ENCODE peak calls at places on chromosomes 3 and 15, in eight cellular contexts. S is GM12865; L is glutamatergic neuron; G is epithelial cell of esophagus; C is activated CD8-positive, alpha-beta T cell treated with anti-CD3 and anti-CD28 coated beads for 36 hours; N is heart left ventricle; W is mesothelial cell of epicardium; B is A549. Y is an unnamed sample.

GRCh38 chr3:134752761-134753461 is 42.1 kb upstream of the EPHB1 start:
- DNase-seq in S (no peak), L (no peak), G (no peak), C (no peak), N (no peak), W (no peak), B (no peak), Y (no peak)

GRCh38 chr3:122512284-122512683 is 2.5 kb downstream of the KPNA1 start:
- DNase-seq in S (no peak), L (no peak), G (no peak), C (no peak), N (no peak), W (no peak), B (no peak), Y (no peak)

GRCh38 chr3:40310690-40311089 is 1.2 kb downstream of the EIF1B start:
- DNase-seq in S (no peak), L (no peak), G (peak), C (peak), N (no peak), W (no peak), B (no peak), Y (no peak)

GRCh38 chr3:31699309-31699953 is 166.7 kb downstream of the STT3B start:
- DNase-seq in S (peak), L (no peak), G (peak), C (no peak), N (no peak), W (no peak), B (peak), Y (no peak)

GRCh38 chr3:100603449-100603848 is 6.0 kb upstream of the ADGRG7 start:
- DNase-seq in S (peak), L (no peak), G (peak), C (peak), N (no peak), W (no peak), B (peak), Y (peak)

GRCh38 chr3:14925729-14926591 is 21.4 kb upstream of the NR2C2 start:
- DNase-seq in S (peak), L (no peak), G (peak), C (peak), N (no peak), W (no peak), B (peak), Y (peak)

GRCh38 chr3:152376351-152377183 is 107.8 kb downstream of the MBNL1 start:
- DNase-seq in S (peak), L (no peak), G (no peak), C (peak), N (no peak), W (no peak), B (peak), Y (peak)

GRCh38 chr3:4511491-4512251 is 18.5 kb downstream of the ITPR1 start:
- DNase-seq in S (no peak), L (no peak), G (no peak), C (no peak), N (no peak), W (no peak), B (no peak), Y (no peak)

GRCh38 chr3:159978353-159978752 is 10.3 kb upstream of the IL12A start:
- DNase-seq in S (peak), L (no peak), G (no peak), C (no peak), N (peak), W (no peak), B (no peak), Y (no peak)

GRCh38 chr3:61627768-61628185 is 66.4 kb downstream of the PTPRG start:
- DNase-seq in S (no peak), L (no peak), G (peak), C (no peak), N (no peak), W (no peak), B (peak), Y (no peak)

GRCh38 chr15:68594533-68595259 is 15.9 kb downstream of the CORO2B start:
- DNase-seq in S (no peak), L (peak), G (no peak), C (no peak), N (no peak), W (no peak), B (no peak), Y (no peak)

GRCh38 chr3:143124683-143125520 is 5.3 kb downstream of the CHST2 start:
- DNase-seq in S (no peak), L (no peak), G (no peak), C (no peak), N (no peak), W (no peak), B (no peak), Y (no peak)

GRCh38 chr3:76107935-76108570 is 322.7 kb upstream of the ZNF717 start:
- DNase-seq in S (peak), L (no peak), G (peak), C (peak), N (no peak), W (no peak), B (peak), Y (peak)

GRCh38 chr3:38226273-38226672 is 39.3 kb upstream of the SLC22A13 start:
- DNase-seq in S (no peak), L (no peak), G (peak), C (no peak), N (no peak), W (no peak), B (no peak), Y (no peak)

DNA sequence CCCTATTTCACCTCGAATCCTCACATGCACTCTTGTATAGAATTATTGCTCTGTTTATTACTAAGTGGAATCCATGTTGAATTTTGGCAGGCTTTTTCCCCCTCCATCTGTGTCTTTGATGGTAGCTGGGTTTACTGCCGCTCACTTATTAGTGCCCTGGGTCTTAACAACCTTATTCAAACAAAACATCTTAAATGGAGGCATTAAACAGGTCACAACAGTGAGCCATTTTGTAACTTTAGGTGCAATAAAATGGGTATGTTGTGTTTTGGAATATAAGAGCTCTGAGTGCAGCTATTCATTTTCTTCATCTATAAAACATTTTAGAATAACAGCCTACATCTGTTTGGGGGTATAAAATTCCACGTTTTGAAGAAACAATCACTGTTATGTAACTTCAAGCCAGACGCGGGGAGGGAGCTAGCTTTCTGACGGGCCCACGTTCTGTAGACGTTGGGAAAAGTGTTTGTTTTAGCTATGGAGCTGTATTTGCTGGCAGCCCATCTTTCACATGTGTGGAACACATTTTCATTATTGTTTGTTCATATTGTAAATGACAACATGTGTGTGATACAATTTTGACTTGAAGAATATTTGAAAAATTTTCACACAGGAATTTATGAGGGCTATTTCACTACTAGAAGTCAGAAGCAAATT is 122.0 kb downstream of the SLC25A26 start:
- DNase-seq in S (no peak), L (no peak), G (no peak), C (no peak), N (no peak), W (no peak), B (no peak), Y (no peak)
- TF ChIP-seq CTCF in S (no peak), L (no peak), G (no peak), C (no peak), N (no peak), W (no peak), B (no peak), Y (no peak)

GRCh38 chr3:177552051-177552450 is 354.8 kb upstream of the TBL1XR1 start:
- DNase-seq in S (no peak), L (no peak), G (no peak), C (no peak), N (no peak), W (no peak), B (no peak), Y (no peak)
- TF ChIP-seq CTCF in S (no peak), L (no peak), G (no peak), C (no peak), N (no peak), W (no peak), B (no peak), Y (no peak)

GRCh38 chr15:25438601-25439455 is at the start of gene UBE3A:
- DNase-seq in S (peak), L (peak), G (peak), C (peak), N (peak), W (peak), B (peak), Y (peak)
- TF ChIP-seq CTCF in S (no peak), L (no peak), G (no peak), C (no peak), N (no peak), W (no peak), B (no peak), Y (peak)

GRCh38 chr3:46214751-46215352 is 6.7 kb upstream of the CCR1 start:
- DNase-seq in S (peak), L (no peak), G (no peak), C (peak), N (no peak), W (no peak), B (peak), Y (no peak)
- TF ChIP-seq CTCF in S (peak), L (no peak), G (peak), C (peak), N (no peak), W (no peak), B (no peak), Y (peak)

GRCh38 chr3:16658004-16658932 is 53.0 kb upstream of the DAZL start:
- DNase-seq in S (no peak), L (peak), G (no peak), C (no peak), N (no peak), W (no peak), B (no peak), Y (no peak)
- TF ChIP-seq CTCF in S (no peak), L (no peak), G (no peak), C (no peak), N (peak), W (no peak), B (no peak), Y (no peak)

GRCh38 chr3:119596392-119596791 is 1.3 kb upstream of the PLA1A start:
- DNase-seq in S (peak), L (no peak), G (no peak), C (no peak), N (no peak), W (no peak), B (no peak), Y (no peak)
- TF ChIP-seq CTCF in S (no peak), L (no peak), G (no peak), C (no peak), N (no peak), W (no peak), B (no peak), Y (no peak)

GRCh38 chr3:140096037-140096436 is 161.1 kb downstream of the CLSTN2 start:
- DNase-seq in S (no peak), L (no peak), G (no peak), C (no peak), N (no peak), W (no peak), B (no peak), Y (no peak)

GRCh38 chr3:140089403-140090072 is 154.6 kb downstream of the CLSTN2 start:
- DNase-seq in S (no peak), L (no peak), G (no peak), C (no peak), N (no peak), W (no peak), B (no peak), Y (no peak)

GRCh38 chr3:140091143-140091542 is 156.2 kb downstream of the CLSTN2 start:
- DNase-seq in S (no peak), L (no peak), G (no peak), C (no peak), N (no peak), W (no peak), B (no peak), Y (no peak)

GRCh38 chr3:140093742-140094141 is 158.8 kb downstream of the CLSTN2 start:
- DNase-seq in S (no peak), L (no peak), G (peak), C (no peak), N (peak), W (peak), B (no peak), Y (no peak)

GRCh38 chr3:140092883-140093536 is 158.0 kb downstream of the CLSTN2 start:
- DNase-seq in S (peak), L (no peak), G (no peak), C (no peak), N (no peak), W (no peak), B (no peak), Y (peak)
- TF ChIP-seq CTCF in S (peak), L (no peak), G (no peak), C (no peak), N (no peak), W (no peak), B (no peak), Y (peak)

DNA sequence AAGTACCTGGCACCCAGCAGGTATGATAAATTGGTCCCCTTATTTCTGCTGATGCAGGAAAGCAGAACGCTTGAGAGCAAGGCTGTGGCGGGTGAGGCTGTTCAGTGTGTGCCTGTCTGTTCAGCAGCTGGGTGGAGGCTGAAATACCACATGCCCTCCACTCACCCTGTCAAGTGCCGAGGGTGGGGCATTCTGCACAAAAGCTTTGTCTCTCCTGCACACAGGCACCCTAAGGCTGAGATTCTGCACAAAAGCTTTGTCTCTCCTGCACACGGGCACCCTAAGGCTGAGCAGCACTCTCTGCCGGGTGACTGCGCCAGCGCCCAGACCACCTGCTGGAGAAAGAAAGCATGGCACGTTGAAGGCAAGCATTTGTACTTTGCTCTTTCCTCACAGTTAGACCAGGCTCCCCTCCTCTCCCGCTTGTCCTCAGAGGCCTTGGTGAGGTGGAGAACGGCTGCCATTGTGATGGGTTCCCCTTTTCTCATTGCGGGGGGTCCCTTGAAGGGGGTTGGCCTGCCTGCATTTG is 97.5 kb downstream of the BDH1 start:
- DNase-seq in S (peak), L (no peak), G (peak), C (peak), N (no peak), W (no peak), B (peak), Y (peak)
- TF ChIP-seq CTCF in S (peak), L (peak), G (peak), C (peak), N (no peak), W (peak), B (peak), Y (no peak)

Y was measured in GM13976.